ENCODE peak calls at places on chromosomes 1 and 21, in four cellular contexts. Y is ovary, S is OCI-LY7, Q is fibroblast of lung. C is an unnamed sample.

GRCh38 chr1:63367218-63368103 is at the start of gene ALG6:
- DNase-seq in Y (peak; percentile 93), S (peak; percentile 94), Q (peak; percentile 89), C (peak; percentile 96)

GRCh38 chr1:154990276-154990675 is 3.1 kb upstream of the LENEP start:
- DNase-seq in Y (no peak), S (no peak), Q (no peak), C (no peak)

GRCh38 chr1:203645996-203646395 is 19.4 kb downstream of the ATP2B4 start:
- DNase-seq in Y (no peak), S (no peak), Q (peak; percentile 76), C (no peak)

GRCh38 chr21:45592208-45592619 is 50.0 kb upstream of the SLC19A1 start:
- DNase-seq in Y (no peak), S (peak; percentile 17), Q (no peak), C (no peak)

GRCh38 chr1:87064309-87064708 is 149.9 kb downstream of the HS2ST1 start:
- DNase-seq in Y (no peak), S (no peak), Q (no peak), C (no peak)

GRCh38 chr1:117695796-117696505 is 90.1 kb downstream of the TENT5C start:
- DNase-seq in Y (no peak), S (no peak), Q (peak; percentile 96), C (peak; percentile 89)

GRCh38 chr1:188022661-188023060 is 1193.9 kb downstream of the PLA2G4A start:
- DNase-seq in Y (no peak), S (no peak), Q (peak; percentile 60), C (no peak)

GRCh38 chr1:62301726-62302390 is 17.4 kb downstream of the KANK4 start:
- DNase-seq in Y (no peak), S (no peak), Q (no peak), C (no peak)

GRCh38 chr1:62436039-62436465 is 797 bp upstream of the USP1 start:
- DNase-seq in Y (no peak), S (no peak), Q (no peak), C (no peak)

GRCh38 chr1:33390550-33390949 is 40.3 kb downstream of the PHC2 start:
- DNase-seq in Y (no peak), S (no peak), Q (peak; percentile 88), C (peak; percentile 25)

GRCh38 chr1:34695580-34695979 is 59.3 kb upstream of the GJB5 start:
- DNase-seq in Y (no peak), S (no peak), Q (no peak), C (no peak)

GRCh38 chr1:100773444-100773843 is 53.9 kb downstream of the VCAM1 start:
- DNase-seq in Y (no peak), S (no peak), Q (no peak), C (no peak)

GRCh38 chr1:46081620-46082019 is 50.8 kb downstream of the PIK3R3 start:
- DNase-seq in Y (no peak), S (no peak), Q (no peak), C (no peak)

GRCh38 chr1:68799096-68799495 is 302.2 kb upstream of the DEPDC1 start:
- DNase-seq in Y (no peak), S (no peak), Q (no peak), C (no peak)

GRCh38 chr1:28602536-28603439 is 10.7 kb downstream of the RAB42 start:
- DNase-seq in Y (peak; percentile 54), S (peak; percentile 68), Q (peak; percentile 67), C (peak; percentile 69)

GRCh38 chr21:42201615-42202161 is 17.3 kb upstream of the ABCG1 start:
- DNase-seq in Y (no peak), S (no peak), Q (no peak), C (no peak)

GRCh38 chr1:113975211-113975895 is 3.9 kb upstream of the OLFML3 start:
- DNase-seq in Y (no peak), S (no peak), Q (peak; percentile 61), C (no peak)

GRCh38 chr1:6747679-6748078 is 37.6 kb upstream of the CAMTA1 start:
- DNase-seq in Y (no peak), S (no peak), Q (no peak), C (no peak)

GRCh38 chr1:6745073-6745472 is 40.2 kb upstream of the CAMTA1 start:
- DNase-seq in Y (no peak), S (no peak), Q (no peak), C (no peak)

GRCh38 chr1:6738987-6739386 is 37.4 kb upstream of the DNAJC11 start:
- DNase-seq in Y (no peak), S (no peak), Q (no peak), C (no peak)

DNA sequence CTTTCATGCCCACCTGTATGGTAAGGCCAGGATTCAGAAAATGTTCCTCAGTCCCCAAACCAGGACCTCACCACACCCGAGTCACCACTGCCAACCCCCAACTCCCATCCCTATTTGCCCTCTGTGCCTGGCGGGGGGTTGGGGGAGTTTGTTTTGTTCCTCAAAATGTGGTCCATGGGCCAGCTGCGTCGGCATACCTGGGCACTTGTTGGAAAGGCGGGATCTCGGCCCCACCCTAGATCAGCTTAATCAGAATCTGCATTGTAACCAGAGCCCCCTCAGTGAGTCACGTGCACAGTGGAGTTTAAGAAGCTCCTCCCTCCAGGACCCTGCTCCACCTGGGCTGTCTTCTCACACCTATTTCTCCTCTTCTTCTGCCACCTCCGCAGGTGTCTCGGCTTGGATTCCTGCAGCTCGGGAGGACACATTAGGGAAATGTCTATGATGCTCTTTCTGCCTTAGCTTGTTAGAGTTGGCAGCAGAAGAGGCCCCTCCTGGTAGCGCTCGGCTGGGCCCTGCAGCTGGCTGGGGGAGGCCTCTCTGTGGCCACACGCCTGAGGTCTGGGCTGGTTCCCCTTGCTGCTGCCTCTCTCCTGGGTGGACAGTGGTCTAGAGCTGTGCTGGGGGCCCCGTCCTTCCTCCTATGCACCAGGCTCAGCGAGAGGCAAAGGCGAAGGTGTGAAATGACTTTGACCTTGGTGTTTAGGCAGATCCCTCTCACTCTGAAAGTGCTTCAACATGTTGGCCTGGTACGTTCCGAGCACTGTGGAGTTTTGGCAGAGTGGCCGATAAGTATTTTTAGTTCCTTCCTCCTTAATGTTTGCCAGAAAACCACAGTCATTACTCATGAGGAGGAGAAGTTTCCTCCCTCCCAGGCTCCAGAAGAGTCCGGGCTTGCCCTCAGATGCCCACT is 41.8 kb upstream of the CAMTA1 start:
- DNase-seq in Y (peak; percentile 51), S (no peak), Q (peak; percentile 90), C (no peak)
- H3K4me3 ChIP-seq in Y (no peak overlapping the region), S (no peak overlapping the region), Q (peak overlapping the region; percentile 25), C (no peak overlapping the region)

DNA sequence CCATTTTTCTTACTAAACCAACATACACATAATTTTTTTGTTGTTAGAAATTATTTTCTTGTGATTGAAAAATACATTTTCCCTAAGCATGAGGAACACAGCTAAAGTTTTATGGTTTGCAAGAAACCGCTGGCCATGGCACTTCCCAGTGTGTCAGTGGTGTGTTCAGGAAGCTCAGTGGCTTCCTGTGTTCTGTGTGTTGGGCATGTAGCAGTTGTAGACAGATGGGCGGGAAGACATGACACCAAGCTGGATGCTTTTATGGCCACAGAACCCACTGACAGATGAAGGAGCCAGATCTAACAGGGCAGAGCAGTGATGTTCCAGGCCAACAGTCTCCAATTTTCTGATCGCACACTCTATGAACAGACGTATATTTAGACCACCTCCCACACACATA is 119.8 kb downstream of the GALNT2 start:
- DNase-seq in Y (no peak), S (no peak), Q (no peak), C (no peak)
- H3K27ac ChIP-seq in Y (no peak overlapping the region), S (no peak overlapping the region), Q (no peak overlapping the region), C (no peak overlapping the region)

GRCh38 chr21:32887026-32887425 is 115.5 kb upstream of the PAXBP1 start:
- DNase-seq in Y (no peak), S (no peak), Q (no peak), C (no peak)
- H3K4me3 ChIP-seq in Y (no peak overlapping the region), S (no peak overlapping the region), Q (no peak overlapping the region), C (no peak overlapping the region)

GRCh38 chr1:20496241-20496661 is 10.2 kb upstream of the CAMK2N1 start:
- DNase-seq in Y (no peak), S (no peak), Q (peak; percentile 90), C (peak; percentile 29)
- H3K27ac ChIP-seq in Y (no peak overlapping the region), S (no peak overlapping the region), Q (no peak overlapping the region), C (no peak overlapping the region)